ENCODE peak calls at places on chromosomes 3 and 15, in eight cellular contexts. One of them, this sample, is unnamed. For H3K9me3, the result is how much of the 10 kb centered on the place peaks cover.

GRCh38 chr15:49423021-49423420 is at the start of gene FGF7:
- DNase-seq in osteoblast: peak
- DNase-seq in right atrium auricular region: no peak
- DNase-seq in AG04450: peak
- DNase-seq in CD4-positive, alpha-beta memory T cell: no peak
- DNase-seq in colonic mucosa: no peak
- DNase-seq in fibroblast of lung: peak
- DNase-seq in CD8-positive, alpha-beta memory T cell: no peak
- DNase-seq in this sample: no peak

GRCh38 chr3:138381950-138382715 is 33.8 kb downstream of the MRAS start:
- DNase-seq in osteoblast: peak
- DNase-seq in right atrium auricular region: peak
- DNase-seq in AG04450: no peak
- DNase-seq in CD4-positive, alpha-beta memory T cell: no peak
- DNase-seq in colonic mucosa: peak
- DNase-seq in fibroblast of lung: peak
- DNase-seq in CD8-positive, alpha-beta memory T cell: no peak
- DNase-seq in this sample: no peak

GRCh38 chr15:74315626-74316025 is 51.8 kb downstream of the CYP11A1 start:
- DNase-seq in osteoblast: no peak
- DNase-seq in right atrium auricular region: no peak
- DNase-seq in AG04450: no peak
- DNase-seq in CD4-positive, alpha-beta memory T cell: no peak
- DNase-seq in colonic mucosa: no peak
- DNase-seq in fibroblast of lung: no peak
- DNase-seq in CD8-positive, alpha-beta memory T cell: no peak
- DNase-seq in this sample: no peak

GRCh38 chr15:100968043-100968966 is 49.1 kb downstream of the LRRK1 start:
- DNase-seq in osteoblast: no peak
- DNase-seq in right atrium auricular region: no peak
- DNase-seq in AG04450: no peak
- DNase-seq in CD4-positive, alpha-beta memory T cell: no peak
- DNase-seq in colonic mucosa: no peak
- DNase-seq in fibroblast of lung: peak
- DNase-seq in CD8-positive, alpha-beta memory T cell: no peak
- DNase-seq in this sample: no peak

GRCh38 chr15:77409259-77410156 is 10.4 kb downstream of the PEAK1 start:
- DNase-seq in osteoblast: no peak
- DNase-seq in right atrium auricular region: no peak
- DNase-seq in AG04450: no peak
- DNase-seq in CD4-positive, alpha-beta memory T cell: no peak
- DNase-seq in colonic mucosa: peak
- DNase-seq in fibroblast of lung: peak
- DNase-seq in CD8-positive, alpha-beta memory T cell: peak
- DNase-seq in this sample: peak

GRCh38 chr3:64575211-64575844 is 112.5 kb downstream of the ADAMTS9 start:
- DNase-seq in osteoblast: peak
- DNase-seq in right atrium auricular region: no peak
- DNase-seq in AG04450: no peak
- DNase-seq in CD4-positive, alpha-beta memory T cell: no peak
- DNase-seq in colonic mucosa: no peak
- DNase-seq in fibroblast of lung: peak
- DNase-seq in CD8-positive, alpha-beta memory T cell: no peak
- DNase-seq in this sample: no peak

GRCh38 chr3:117252208-117252607 is 542.6 kb downstream of the TUSC7 start:
- DNase-seq in osteoblast: peak
- DNase-seq in right atrium auricular region: no peak
- DNase-seq in AG04450: no peak
- DNase-seq in CD4-positive, alpha-beta memory T cell: no peak
- DNase-seq in colonic mucosa: no peak
- DNase-seq in fibroblast of lung: peak
- DNase-seq in CD8-positive, alpha-beta memory T cell: no peak
- DNase-seq in this sample: no peak

GRCh38 chr15:45378149-45378912 is at the start of gene GATM:
- DNase-seq in osteoblast: peak
- DNase-seq in right atrium auricular region: peak
- DNase-seq in AG04450: peak
- DNase-seq in CD4-positive, alpha-beta memory T cell: peak
- DNase-seq in colonic mucosa: peak
- DNase-seq in fibroblast of lung: peak
- DNase-seq in CD8-positive, alpha-beta memory T cell: peak
- DNase-seq in this sample: no peak

GRCh38 chr3:143901105-143901504 is 52.8 kb upstream of the SLC9A9 start:
- DNase-seq in osteoblast: peak
- DNase-seq in right atrium auricular region: no peak
- DNase-seq in AG04450: peak
- DNase-seq in CD4-positive, alpha-beta memory T cell: no peak
- DNase-seq in colonic mucosa: no peak
- DNase-seq in fibroblast of lung: peak
- DNase-seq in CD8-positive, alpha-beta memory T cell: no peak
- DNase-seq in this sample: no peak

GRCh38 chr3:15292765-15293522 is 39.4 kb downstream of the SH3BP5 start:
- DNase-seq in osteoblast: no peak
- DNase-seq in right atrium auricular region: peak
- DNase-seq in AG04450: no peak
- DNase-seq in CD4-positive, alpha-beta memory T cell: no peak
- DNase-seq in colonic mucosa: no peak
- DNase-seq in fibroblast of lung: peak
- DNase-seq in CD8-positive, alpha-beta memory T cell: no peak
- DNase-seq in this sample: no peak

GRCh38 chr3:191070201-191070600 is 128.8 kb upstream of the OSTN start:
- DNase-seq in osteoblast: peak
- DNase-seq in right atrium auricular region: no peak
- DNase-seq in AG04450: peak
- DNase-seq in CD4-positive, alpha-beta memory T cell: no peak
- DNase-seq in colonic mucosa: no peak
- DNase-seq in fibroblast of lung: peak
- DNase-seq in CD8-positive, alpha-beta memory T cell: no peak
- DNase-seq in this sample: no peak

GRCh38 chr15:37041836-37042235 is 58.5 kb downstream of the MEIS2 start:
- DNase-seq in osteoblast: no peak
- DNase-seq in right atrium auricular region: no peak
- DNase-seq in AG04450: no peak
- DNase-seq in CD4-positive, alpha-beta memory T cell: no peak
- DNase-seq in colonic mucosa: no peak
- DNase-seq in fibroblast of lung: no peak
- DNase-seq in CD8-positive, alpha-beta memory T cell: no peak
- DNase-seq in this sample: no peak

GRCh38 chr15:37045241-37045640 is 55.1 kb downstream of the MEIS2 start:
- DNase-seq in osteoblast: no peak
- DNase-seq in right atrium auricular region: no peak
- DNase-seq in AG04450: no peak
- DNase-seq in CD4-positive, alpha-beta memory T cell: no peak
- DNase-seq in colonic mucosa: no peak
- DNase-seq in fibroblast of lung: no peak
- DNase-seq in CD8-positive, alpha-beta memory T cell: no peak
- DNase-seq in this sample: no peak

GRCh38 chr15:37045859-37046318 is 54.5 kb downstream of the MEIS2 start:
- DNase-seq in osteoblast: no peak
- DNase-seq in right atrium auricular region: no peak
- DNase-seq in AG04450: no peak
- DNase-seq in CD4-positive, alpha-beta memory T cell: no peak
- DNase-seq in colonic mucosa: no peak
- DNase-seq in fibroblast of lung: no peak
- DNase-seq in CD8-positive, alpha-beta memory T cell: no peak
- DNase-seq in this sample: no peak

GRCh38 chr15:37050345-37050744 is 50.0 kb downstream of the MEIS2 start:
- DNase-seq in osteoblast: no peak
- DNase-seq in right atrium auricular region: no peak
- DNase-seq in AG04450: no peak
- DNase-seq in CD4-positive, alpha-beta memory T cell: no peak
- DNase-seq in colonic mucosa: no peak
- DNase-seq in fibroblast of lung: no peak
- DNase-seq in CD8-positive, alpha-beta memory T cell: no peak
- DNase-seq in this sample: no peak

DNA sequence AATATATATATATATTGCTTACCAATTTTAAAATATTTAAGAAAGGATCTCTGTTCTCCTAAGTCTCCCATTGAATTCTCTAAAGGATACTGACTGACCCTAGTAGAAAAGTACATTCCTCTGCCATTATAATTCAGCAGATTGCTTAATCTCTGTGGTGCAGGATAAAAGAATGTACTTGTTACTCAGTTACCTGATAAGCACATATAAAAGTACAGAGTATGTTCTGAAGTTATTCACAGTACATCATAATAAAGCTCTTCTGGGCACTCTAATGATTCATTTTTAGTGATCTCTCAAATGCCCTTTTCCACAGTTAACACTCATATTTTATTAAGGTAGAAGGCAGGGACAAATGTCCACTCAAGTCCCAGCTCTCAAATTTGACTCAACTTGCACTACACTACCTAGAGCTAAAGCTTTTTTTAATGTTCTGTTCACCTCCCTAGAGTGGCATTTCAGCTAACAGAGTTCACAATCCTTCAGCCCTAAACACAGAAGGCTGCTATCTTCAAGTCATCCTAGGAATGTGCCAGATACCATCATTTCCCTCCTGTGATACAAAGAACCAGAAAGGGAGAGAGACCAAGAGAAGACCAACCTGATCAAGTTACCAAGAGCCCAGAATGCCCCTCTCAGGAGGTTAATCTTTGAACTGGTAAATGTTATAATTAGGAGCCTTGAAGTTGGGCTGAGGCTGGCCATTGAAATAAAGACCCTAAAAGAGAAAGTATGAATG is 53.3 kb downstream of the MEIS2 start:
- DNase-seq in osteoblast: peak
- DNase-seq in right atrium auricular region: no peak
- DNase-seq in AG04450: no peak
- DNase-seq in CD4-positive, alpha-beta memory T cell: no peak
- DNase-seq in colonic mucosa: no peak
- DNase-seq in fibroblast of lung: peak
- DNase-seq in CD8-positive, alpha-beta memory T cell: no peak
- DNase-seq in this sample: no peak
- H3K4me3 ChIP-seq in osteoblast: no peak
- H3K4me3 ChIP-seq in right atrium auricular region: no peak
- H3K4me3 ChIP-seq in AG04450: no peak
- H3K4me3 ChIP-seq in CD4-positive, alpha-beta memory T cell: no peak
- H3K4me3 ChIP-seq in colonic mucosa: no peak
- H3K4me3 ChIP-seq in fibroblast of lung: no peak
- H3K4me3 ChIP-seq in CD8-positive, alpha-beta memory T cell: no peak
- H3K4me3 ChIP-seq in this sample: no peak

GRCh38 chr3:118846176-118846575 is 188.5 kb downstream of the IGSF11 start:
- DNase-seq in osteoblast: no peak
- DNase-seq in right atrium auricular region: no peak
- DNase-seq in AG04450: no peak
- DNase-seq in CD4-positive, alpha-beta memory T cell: no peak
- DNase-seq in colonic mucosa: no peak
- DNase-seq in fibroblast of lung: no peak
- DNase-seq in CD8-positive, alpha-beta memory T cell: no peak
- DNase-seq in this sample: no peak

GRCh38 chr3:118838871-118839270 is 195.8 kb downstream of the IGSF11 start:
- DNase-seq in osteoblast: no peak
- DNase-seq in right atrium auricular region: no peak
- DNase-seq in AG04450: no peak
- DNase-seq in CD4-positive, alpha-beta memory T cell: no peak
- DNase-seq in colonic mucosa: no peak
- DNase-seq in fibroblast of lung: no peak
- DNase-seq in CD8-positive, alpha-beta memory T cell: no peak
- DNase-seq in this sample: no peak

DNA sequence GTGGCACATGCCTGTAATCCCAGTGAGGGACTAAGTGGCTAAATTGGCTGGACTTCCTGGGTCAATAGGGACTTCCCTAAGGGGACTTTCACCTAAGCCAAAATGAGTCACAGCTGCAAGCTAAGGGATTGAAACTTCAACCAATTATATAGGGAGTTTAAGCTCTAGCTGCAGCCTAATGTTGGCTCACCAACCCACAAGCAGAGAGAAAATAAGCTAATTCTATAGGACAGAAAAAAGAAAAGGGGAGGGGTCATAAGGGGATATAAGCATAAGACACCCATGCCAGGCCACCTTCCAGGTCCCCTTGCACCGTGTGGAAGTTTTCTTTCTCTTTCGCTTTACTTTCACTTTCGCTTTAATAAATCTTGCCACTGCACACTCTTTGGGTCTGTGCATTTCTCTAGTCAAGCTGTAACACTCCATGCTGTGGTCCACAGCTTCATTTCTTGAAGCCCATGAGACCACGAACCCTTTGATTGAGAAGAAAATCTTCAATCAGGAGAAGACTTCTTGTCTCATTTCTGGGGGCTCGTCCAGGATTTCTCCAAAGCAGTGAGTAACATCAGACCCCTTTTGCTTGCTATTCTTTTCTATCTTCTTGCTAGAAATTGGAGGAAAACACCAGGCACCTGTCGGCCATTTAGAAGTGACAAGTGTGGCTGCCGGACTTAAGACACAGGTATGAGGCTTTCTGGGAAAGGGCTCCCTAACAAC is 192.3 kb downstream of the IGSF11 start:
- DNase-seq in osteoblast: no peak
- DNase-seq in right atrium auricular region: no peak
- DNase-seq in AG04450: no peak
- DNase-seq in CD4-positive, alpha-beta memory T cell: no peak
- DNase-seq in colonic mucosa: no peak
- DNase-seq in fibroblast of lung: peak
- DNase-seq in CD8-positive, alpha-beta memory T cell: no peak
- DNase-seq in this sample: no peak
- H3K9me3 ChIP-seq in osteoblast: under half
- H3K9me3 ChIP-seq in right atrium auricular region: under half
- H3K9me3 ChIP-seq in AG04450: under half
- H3K9me3 ChIP-seq in CD4-positive, alpha-beta memory T cell: under half
- H3K9me3 ChIP-seq in colonic mucosa: under half
- H3K9me3 ChIP-seq in fibroblast of lung: under half
- H3K9me3 ChIP-seq in CD8-positive, alpha-beta memory T cell: under half
- H3K9me3 ChIP-seq in this sample: under half

GRCh38 chr3:178537123-178537754 is 1.0 kb downstream of the KCNMB2 start:
- DNase-seq in osteoblast: no peak
- DNase-seq in right atrium auricular region: no peak
- DNase-seq in AG04450: no peak
- DNase-seq in CD4-positive, alpha-beta memory T cell: no peak
- DNase-seq in colonic mucosa: no peak
- DNase-seq in fibroblast of lung: no peak
- DNase-seq in CD8-positive, alpha-beta memory T cell: no peak
- DNase-seq in this sample: no peak
- H3K4me3 ChIP-seq in osteoblast: peak
- H3K4me3 ChIP-seq in right atrium auricular region: peak
- H3K4me3 ChIP-seq in AG04450: no peak
- H3K4me3 ChIP-seq in CD4-positive, alpha-beta memory T cell: no peak
- H3K4me3 ChIP-seq in colonic mucosa: peak
- H3K4me3 ChIP-seq in fibroblast of lung: peak
- H3K4me3 ChIP-seq in CD8-positive, alpha-beta memory T cell: no peak
- H3K4me3 ChIP-seq in this sample: no peak

GRCh38 chr3:44762170-44762677 is 630 bp downstream of the KIF15 start:
- DNase-seq in osteoblast: peak
- DNase-seq in right atrium auricular region: no peak
- DNase-seq in AG04450: no peak
- DNase-seq in CD4-positive, alpha-beta memory T cell: no peak
- DNase-seq in colonic mucosa: no peak
- DNase-seq in fibroblast of lung: no peak
- DNase-seq in CD8-positive, alpha-beta memory T cell: no peak
- DNase-seq in this sample: no peak

GRCh38 chr3:44762690-44763089 is 1.1 kb downstream of the KIF15 start:
- DNase-seq in osteoblast: peak
- DNase-seq in right atrium auricular region: no peak
- DNase-seq in AG04450: no peak
- DNase-seq in CD4-positive, alpha-beta memory T cell: no peak
- DNase-seq in colonic mucosa: no peak
- DNase-seq in fibroblast of lung: no peak
- DNase-seq in CD8-positive, alpha-beta memory T cell: no peak
- DNase-seq in this sample: no peak

GRCh38 chr3:44764248-44764647 is 2.7 kb downstream of the KIF15 start:
- DNase-seq in osteoblast: no peak
- DNase-seq in right atrium auricular region: no peak
- DNase-seq in AG04450: no peak
- DNase-seq in CD4-positive, alpha-beta memory T cell: no peak
- DNase-seq in colonic mucosa: no peak
- DNase-seq in fibroblast of lung: no peak
- DNase-seq in CD8-positive, alpha-beta memory T cell: no peak
- DNase-seq in this sample: no peak

GRCh38 chr3:44761347-44762169 is at the start of the genes KIAA1143 and KIF15:
- DNase-seq in osteoblast: peak
- DNase-seq in right atrium auricular region: peak
- DNase-seq in AG04450: peak
- DNase-seq in CD4-positive, alpha-beta memory T cell: peak
- DNase-seq in colonic mucosa: peak
- DNase-seq in fibroblast of lung: peak
- DNase-seq in CD8-positive, alpha-beta memory T cell: peak
- DNase-seq in this sample: peak
- H3K9me3 ChIP-seq in osteoblast: under half
- H3K9me3 ChIP-seq in right atrium auricular region: under half
- H3K9me3 ChIP-seq in AG04450: under half
- H3K9me3 ChIP-seq in CD4-positive, alpha-beta memory T cell: under half
- H3K9me3 ChIP-seq in colonic mucosa: under half
- H3K9me3 ChIP-seq in fibroblast of lung: under half
- H3K9me3 ChIP-seq in CD8-positive, alpha-beta memory T cell: under half
- H3K9me3 ChIP-seq in this sample: under half

This sample was measured in SK-N-MC.